ENCODE peak calls at places on chromosomes 16 and 17, in four cellular contexts. One of them, this sample, is unnamed.

GRCh38 chr16:20944861-20945390 is 44.4 kb downstream of the LYRM1 start:
- DNase-seq in HCT116: no peak
- DNase-seq in K562: peak
- DNase-seq in GM12878: no peak
- DNase-seq in this sample: no peak

GRCh38 chr17:56913000-56913866 is 616 bp downstream of the TRIM25 start:
- DNase-seq in HCT116: no peak
- DNase-seq in K562: peak
- DNase-seq in GM12878: no peak
- DNase-seq in this sample: no peak

GRCh38 chr17:49371178-49371834 is 9.3 kb upstream of the ZNF652 start:
- DNase-seq in HCT116: no peak
- DNase-seq in K562: peak
- DNase-seq in GM12878: no peak
- DNase-seq in this sample: peak

GRCh38 chr17:4369557-4370230 is 3.2 kb upstream of the UBE2G1 start:
- DNase-seq in HCT116: no peak
- DNase-seq in K562: no peak
- DNase-seq in GM12878: no peak
- DNase-seq in this sample: no peak

GRCh38 chr17:67246648-67247415 is 1.8 kb upstream of the HELZ start:
- DNase-seq in HCT116: peak
- DNase-seq in K562: peak
- DNase-seq in GM12878: peak
- DNase-seq in this sample: peak

GRCh38 chr16:72856797-72857196 is 191.1 kb downstream of the ZFHX3 start:
- DNase-seq in HCT116: no peak
- DNase-seq in K562: no peak
- DNase-seq in GM12878: no peak
- DNase-seq in this sample: no peak

GRCh38 chr17:58415371-58416055 is 1.8 kb downstream of the RNF43 start:
- DNase-seq in HCT116: no peak
- DNase-seq in K562: no peak
- DNase-seq in GM12878: no peak
- DNase-seq in this sample: no peak

GRCh38 chr17:10357768-10358167 is 15.0 kb downstream of the MYH13 start:
- DNase-seq in HCT116: no peak
- DNase-seq in K562: peak
- DNase-seq in GM12878: no peak
- DNase-seq in this sample: peak

GRCh38 chr16:84518804-84519341 is 14.4 kb upstream of the MEAK7 start:
- DNase-seq in HCT116: no peak
- DNase-seq in K562: no peak
- DNase-seq in GM12878: no peak
- DNase-seq in this sample: no peak

GRCh38 chr17:7306911-7307685 is at the start of gene EIF5A:
- DNase-seq in HCT116: peak
- DNase-seq in K562: peak
- DNase-seq in GM12878: peak
- DNase-seq in this sample: peak

GRCh38 chr17:36943250-36944220 is 5.2 kb upstream of the AATF start:
- DNase-seq in HCT116: no peak
- DNase-seq in K562: no peak
- DNase-seq in GM12878: no peak
- DNase-seq in this sample: peak

GRCh38 chr16:69077251-69077650 is 28.2 kb upstream of the HAS3 start:
- DNase-seq in HCT116: peak
- DNase-seq in K562: no peak
- DNase-seq in GM12878: no peak
- DNase-seq in this sample: no peak

GRCh38 chr17:73635101-73635767 is 9.0 kb downstream of the SDK2 start:
- DNase-seq in HCT116: no peak
- DNase-seq in K562: no peak
- DNase-seq in GM12878: no peak
- DNase-seq in this sample: no peak

GRCh38 chr17:1625507-1626080 is 3.0 kb downstream of the SLC43A2 start:
- DNase-seq in HCT116: no peak
- DNase-seq in K562: peak
- DNase-seq in GM12878: no peak
- DNase-seq in this sample: no peak

GRCh38 chr17:73271078-73271477 is 9.4 kb upstream of the CPSF4L start:
- DNase-seq in HCT116: no peak
- DNase-seq in K562: no peak
- DNase-seq in GM12878: peak
- DNase-seq in this sample: no peak

GRCh38 chr17:44522883-44523671 is 19.9 kb upstream of the GPATCH8 start:
- DNase-seq in HCT116: peak
- DNase-seq in K562: peak
- DNase-seq in GM12878: peak
- DNase-seq in this sample: peak

GRCh38 chr17:41307647-41308046 is 1.5 kb downstream of the KRTAP16-1 start:
- DNase-seq in HCT116: no peak
- DNase-seq in K562: no peak
- DNase-seq in GM12878: no peak
- DNase-seq in this sample: no peak

GRCh38 chr17:49756805-49757496 is 7.0 kb downstream of the FAM117A start:
- DNase-seq in HCT116: no peak
- DNase-seq in K562: no peak
- DNase-seq in GM12878: no peak
- DNase-seq in this sample: no peak

GRCh38 chr16:23670137-23670776 is 8.4 kb upstream of the PLK1 start:
- DNase-seq in HCT116: no peak
- DNase-seq in K562: no peak
- DNase-seq in GM12878: peak
- DNase-seq in this sample: no peak

GRCh38 chr17:65552214-65552613 is 9.2 kb downstream of the AXIN2 start:
- DNase-seq in HCT116: no peak
- DNase-seq in K562: no peak
- DNase-seq in GM12878: no peak
- DNase-seq in this sample: no peak

GRCh38 chr17:14004927-14005630 is 64.2 kb upstream of the COX10 start:
- DNase-seq in HCT116: peak
- DNase-seq in K562: no peak
- DNase-seq in GM12878: no peak
- DNase-seq in this sample: no peak

GRCh38 chr17:27747462-27748359 is 52.6 kb downstream of the NOS2 start:
- DNase-seq in HCT116: peak
- DNase-seq in K562: peak
- DNase-seq in GM12878: no peak
- DNase-seq in this sample: peak

GRCh38 chr17:76383645-76384221 is 676 bp upstream of the SPHK1 start:
- DNase-seq in HCT116: no peak
- DNase-seq in K562: peak
- DNase-seq in GM12878: no peak
- DNase-seq in this sample: peak

GRCh38 chr16:4787627-4788482 is at the start of gene SEPTIN12:
- DNase-seq in HCT116: no peak
- DNase-seq in K562: no peak
- DNase-seq in GM12878: no peak
- DNase-seq in this sample: no peak

GRCh38 chr16:474420-475122 is 49.1 kb downstream of the RAB11FIP3 start:
- DNase-seq in HCT116: no peak
- DNase-seq in K562: no peak
- DNase-seq in GM12878: no peak
- DNase-seq in this sample: no peak

GRCh38 chr17:13346081-13346533 is 255.6 kb downstream of the HS3ST3A1 start:
- DNase-seq in HCT116: no peak
- DNase-seq in K562: peak
- DNase-seq in GM12878: no peak
- DNase-seq in this sample: no peak

DNA sequence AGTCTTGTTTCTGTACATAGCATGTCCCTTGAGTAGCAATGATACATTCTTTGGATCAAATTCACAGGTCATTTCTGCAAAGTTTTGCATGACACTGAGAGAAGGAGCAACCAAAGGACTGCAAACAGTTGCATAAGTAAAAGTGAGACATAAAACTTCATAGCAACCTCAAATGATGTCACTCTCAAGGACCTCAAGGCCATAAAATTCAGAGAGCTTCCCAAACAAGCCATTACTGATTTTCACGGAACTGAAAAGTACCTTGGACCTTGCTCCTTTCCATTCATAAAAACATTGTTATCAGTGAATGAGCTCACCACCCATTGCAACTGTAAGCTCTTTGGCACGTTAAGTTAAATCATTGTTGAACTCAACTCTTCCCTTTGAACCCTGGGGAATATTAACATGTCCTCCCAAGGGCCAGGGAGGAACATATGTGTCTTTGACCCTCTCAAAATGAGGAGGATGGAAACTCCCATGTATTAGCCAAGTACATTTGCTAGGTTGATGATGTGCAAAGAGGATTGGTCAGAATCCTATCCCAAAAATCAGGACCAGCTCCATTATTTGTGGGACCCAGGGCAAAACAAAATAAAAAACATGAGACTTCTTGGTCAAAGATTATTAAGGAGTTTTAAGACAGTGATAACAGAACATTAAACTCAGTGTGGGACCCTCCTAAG is 275.0 kb upstream of the DYNLRB2 start:
- DNase-seq in HCT116: no peak
- DNase-seq in K562: no peak
- DNase-seq in GM12878: no peak
- DNase-seq in this sample: no peak
- TF ChIP-seq EGR1 in HCT116: no peak
- TF ChIP-seq EGR1 in K562: no peak
- TF ChIP-seq EGR1 in GM12878: no peak
- TF ChIP-seq EGR1 in this sample: no peak

GRCh38 chr16:70482624-70483023 is 28.2 kb downstream of the FCSK start:
- DNase-seq in HCT116: no peak
- DNase-seq in K562: no peak
- DNase-seq in GM12878: no peak
- DNase-seq in this sample: no peak
- H2AFZ ChIP-seq in HCT116: no peak
- H2AFZ ChIP-seq in K562: no peak
- H2AFZ ChIP-seq in GM12878: no peak
- H2AFZ ChIP-seq in this sample: no peak

GRCh38 chr16:10165643-10166042 is 16.6 kb downstream of the GRIN2A start:
- DNase-seq in HCT116: no peak
- DNase-seq in K562: no peak
- DNase-seq in GM12878: no peak
- DNase-seq in this sample: no peak

GRCh38 chr16:10170016-10170415 is 12.2 kb downstream of the GRIN2A start:
- DNase-seq in HCT116: no peak
- DNase-seq in K562: no peak
- DNase-seq in GM12878: no peak
- DNase-seq in this sample: no peak

GRCh38 chr16:10169031-10169430 is 13.2 kb downstream of the GRIN2A start:
- DNase-seq in HCT116: no peak
- DNase-seq in K562: no peak
- DNase-seq in GM12878: no peak
- DNase-seq in this sample: no peak

GRCh38 chr16:10171225-10171624 is 11.0 kb downstream of the GRIN2A start:
- DNase-seq in HCT116: no peak
- DNase-seq in K562: no peak
- DNase-seq in GM12878: no peak
- DNase-seq in this sample: no peak

DNA sequence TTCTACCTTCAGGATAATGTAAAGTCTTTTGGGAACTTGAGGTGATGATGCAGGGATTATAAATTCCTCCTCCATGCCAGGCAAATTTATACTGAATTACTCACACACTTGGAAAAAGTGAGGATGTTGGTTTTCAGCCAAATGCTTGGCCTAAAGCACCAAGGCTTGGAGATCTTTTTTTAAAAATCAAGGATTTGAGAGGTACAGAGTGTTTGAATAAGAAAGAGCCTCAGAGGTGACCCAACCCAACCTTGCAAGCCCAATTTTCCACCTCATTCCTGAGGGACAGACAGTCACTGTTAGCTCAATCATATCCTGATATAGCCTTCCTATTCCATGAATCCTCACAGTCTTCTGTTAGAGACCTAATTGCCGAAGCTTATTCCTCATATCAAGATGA is 14.0 kb downstream of the GRIN2A start:
- DNase-seq in HCT116: no peak
- DNase-seq in K562: no peak
- DNase-seq in GM12878: no peak
- DNase-seq in this sample: no peak
- TF ChIP-seq EGR1 in HCT116: no peak
- TF ChIP-seq EGR1 in K562: no peak
- TF ChIP-seq EGR1 in GM12878: no peak
- TF ChIP-seq EGR1 in this sample: no peak

GRCh38 chr17:55295411-55296170 is 30.8 kb downstream of the HLF start:
- DNase-seq in HCT116: peak
- DNase-seq in K562: peak
- DNase-seq in GM12878: no peak
- DNase-seq in this sample: peak
- H2AFZ ChIP-seq in HCT116: no peak
- H2AFZ ChIP-seq in K562: no peak
- H2AFZ ChIP-seq in GM12878: no peak
- H2AFZ ChIP-seq in this sample: no peak

DNA sequence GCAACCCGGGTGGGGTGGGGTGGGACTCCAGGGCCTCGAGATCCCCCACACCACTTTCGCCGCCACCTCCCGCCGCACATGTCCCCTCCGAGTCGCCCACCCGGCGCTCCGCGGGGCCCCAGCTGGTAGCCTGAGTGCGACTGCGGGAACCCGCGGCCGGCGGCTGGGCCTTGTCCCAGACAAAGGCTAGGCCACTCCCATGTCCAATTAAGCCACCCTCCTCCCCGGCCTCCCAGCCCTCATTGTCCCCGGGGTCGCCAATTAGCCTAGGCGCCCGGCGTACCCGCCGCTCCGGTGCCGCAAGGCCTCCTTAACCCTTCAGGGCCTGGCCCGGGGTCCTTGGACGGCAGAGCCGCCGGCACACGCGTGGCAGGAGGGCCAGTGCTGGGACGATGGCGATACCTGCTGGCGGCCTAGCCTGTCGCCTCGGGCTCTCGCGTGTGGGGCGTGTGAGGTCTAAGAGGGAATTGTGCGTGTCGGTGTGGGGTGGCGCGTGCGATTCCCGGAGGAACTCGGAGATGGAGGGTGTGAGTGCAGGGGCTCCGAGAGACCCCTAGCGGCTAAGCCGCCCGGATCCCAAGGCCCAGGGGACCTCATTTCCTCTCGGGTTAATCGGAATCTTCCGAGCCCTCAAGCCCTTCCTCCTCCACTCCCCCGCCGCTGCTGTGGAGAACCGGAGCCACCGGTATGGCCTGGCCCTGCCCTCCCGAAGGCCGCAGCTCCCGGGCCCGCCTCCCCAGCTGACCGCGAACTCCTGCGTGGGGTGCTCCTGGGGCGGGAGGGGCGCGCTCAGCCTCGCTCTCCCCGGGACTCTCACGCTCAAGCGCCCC is 11.7 kb downstream of the TBX2 start:
- DNase-seq in HCT116: no peak
- DNase-seq in K562: no peak
- DNase-seq in GM12878: no peak
- DNase-seq in this sample: peak
- TF ChIP-seq EGR1 in HCT116: no peak
- TF ChIP-seq EGR1 in K562: no peak
- TF ChIP-seq EGR1 in GM12878: no peak
- TF ChIP-seq EGR1 in this sample: no peak